ENCODE peak calls at places on chromosomes 13 and 19, in ten cellular contexts. D is GM12865; G is NCI-H1092; V is HTR-8/SVneo; N is CD8-positive, alpha-beta T cell; R is cardiac fibroblast; H is kidney tubule cell; L is cardiac muscle cell; Z is GM18507; Y is activated CD4-positive, alpha-beta T cell treated with anti-CD3 and anti-CD28 coated beads, Interleukin-2, amount 50 U/mL, for 24 hours. B is an unnamed sample.
A peak's percentile ranks its signal among the peaks of the same experiment; 100 is the strongest.

GRCh38 chr19:57002765-57003164 is 117.0 kb upstream of the USP29 start:
- DNase-seq in D (no peak), G (no peak), V (no peak), N (no peak), R (no peak), H (no peak), L (no peak), Z (no peak), Y (no peak), B (no peak)

GRCh38 chr13:23985846-23986245 is 88.5 kb upstream of the C1QTNF9B start:
- DNase-seq in D (no peak), G (no peak), V (no peak), N (no peak), R (no peak), H (no peak), L (no peak), Z (no peak), Y (no peak), B (no peak)

GRCh38 chr13:46751811-46752635 is 44.9 kb downstream of the ESD start:
- DNase-seq in D (peak; percentile 43), G (no peak), V (no peak), N (peak; percentile 34), R (no peak), H (peak; percentile 69), L (no peak), Z (peak; percentile 11), Y (no peak), B (no peak)

GRCh38 chr13:101916108-101916757 is 463.8 kb downstream of the ITGBL1 start:
- DNase-seq in D (no peak), G (peak; percentile 59), V (no peak), N (no peak), R (no peak), H (peak; percentile 33), L (peak; percentile 4), Z (no peak), Y (no peak), B (peak; percentile 91)

GRCh38 chr13:67227131-67227983 is 2.8 kb downstream of the PCDH9 start:
- DNase-seq in D (no peak), G (no peak), V (no peak), N (no peak), R (no peak), H (no peak), L (no peak), Z (no peak), Y (no peak), B (no peak)

GRCh38 chr13:66402071-66402470 is 828.1 kb downstream of the PCDH9 start:
- DNase-seq in D (no peak), G (no peak), V (no peak), N (no peak), R (peak; percentile 4), H (no peak), L (no peak), Z (no peak), Y (no peak), B (no peak)

GRCh38 chr19:50333737-50334617 is 4.8 kb upstream of the KCNC3 start:
- DNase-seq in D (peak; percentile 87), G (peak; percentile 76), V (peak; percentile 93), N (peak; percentile 76), R (no peak), H (peak; percentile 79), L (peak; percentile 79), Z (no peak), Y (peak; percentile 77), B (peak; percentile 48)

GRCh38 chr13:24502567-24503375 is 9.8 kb downstream of the PARP4 start:
- DNase-seq in D (no peak), G (no peak), V (no peak), N (no peak), R (peak; percentile 45), H (peak; percentile 89), L (peak; percentile 43), Z (no peak), Y (no peak), B (peak; percentile 61)

GRCh38 chr13:40619479-40619814 is 47.0 kb downstream of the FOXO1 start:
- DNase-seq in D (no peak), G (no peak), V (no peak), N (no peak), R (no peak), H (no peak), L (no peak), Z (no peak), Y (no peak), B (no peak)

GRCh38 chr13:40408602-40409001 is 257.8 kb downstream of the FOXO1 start:
- DNase-seq in D (no peak), G (no peak), V (peak; percentile 37), N (no peak), R (no peak), H (no peak), L (no peak), Z (no peak), Y (no peak), B (no peak)

GRCh38 chr13:95950103-95950502 is 103.1 kb downstream of the UGGT2 start:
- DNase-seq in D (no peak), G (no peak), V (no peak), N (no peak), R (no peak), H (no peak), L (no peak), Z (no peak), Y (no peak), B (no peak)

GRCh38 chr19:495440-496332 is 600 bp upstream of the MADCAM1 start:
- DNase-seq in D (peak; percentile 45), G (no peak), V (peak; percentile 54), N (peak; percentile 27), R (peak; percentile 39), H (no peak), L (peak; percentile 49), Z (no peak), Y (no peak), B (peak; percentile 92)

GRCh38 chr13:28831117-28831516 is 11.0 kb downstream of the MTUS2 start:
- DNase-seq in D (no peak), G (no peak), V (no peak), N (no peak), R (no peak), H (no peak), L (no peak), Z (no peak), Y (no peak), B (no peak)

GRCh38 chr13:35926859-35927530 is 204.2 kb downstream of the DCLK1 start:
- DNase-seq in D (no peak), G (no peak), V (no peak), N (no peak), R (peak; percentile 6), H (peak; percentile 17), L (peak; percentile 17), Z (no peak), Y (no peak), B (no peak)

GRCh38 chr19:3132971-3133792 is 2.7 kb upstream of the GNA15 start:
- DNase-seq in D (peak; percentile 78), G (peak; percentile 57), V (no peak), N (peak; percentile 59), R (no peak), H (peak; percentile 43), L (peak; percentile 29), Z (peak; percentile 58), Y (peak; percentile 49), B (peak; percentile 48)

GRCh38 chr13:27578121-27579030 is 42.0 kb downstream of the LNX2 start:
- DNase-seq in D (no peak), G (no peak), V (no peak), N (no peak), R (peak; percentile 15), H (peak; percentile 55), L (no peak), Z (no peak), Y (no peak), B (peak; percentile 44)

GRCh38 chr19:28465317-28466086 is 747.4 kb downstream of the UQCRFS1 start:
- DNase-seq in D (no peak), G (no peak), V (no peak), N (no peak), R (no peak), H (peak; percentile 81), L (no peak), Z (no peak), Y (no peak), B (no peak)

GRCh38 chr13:110305949-110306339 is 1.0 kb downstream of the COL4A1 start:
- DNase-seq in D (no peak), G (no peak), V (no peak), N (no peak), R (peak; percentile 60), H (no peak), L (peak; percentile 47), Z (no peak), Y (no peak), B (peak; percentile 36)

GRCh38 chr13:30593001-30593400 is 24.7 kb upstream of the USPL1 start:
- DNase-seq in D (peak; percentile 52), G (no peak), V (no peak), N (no peak), R (no peak), H (no peak), L (no peak), Z (no peak), Y (no peak), B (no peak)

GRCh38 chr19:53977429-53977990 is 13.9 kb upstream of the CACNG6 start:
- DNase-seq in D (peak; percentile 19), G (peak; percentile 48), V (peak; percentile 77), N (peak; percentile 31), R (peak; percentile 94), H (peak; percentile 64), L (peak; percentile 94), Z (no peak), Y (no peak), B (peak; percentile 93)

GRCh38 chr13:114151565-114152284 is 19.3 kb upstream of the RASA3 start:
- DNase-seq in D (no peak), G (peak; percentile 16), V (no peak), N (peak; percentile 46), R (peak; percentile 40), H (peak; percentile 17), L (peak; percentile 63), Z (no peak), Y (no peak), B (peak; percentile 42)

GRCh38 chr19:48578891-48579290 is 26.9 kb downstream of the SULT2B1 start:
- DNase-seq in D (no peak), G (no peak), V (no peak), N (no peak), R (no peak), H (no peak), L (no peak), Z (no peak), Y (no peak), B (no peak)

GRCh38 chr19:50358483-50359431 is 6.7 kb downstream of the NAPSA start:
- DNase-seq in D (peak; percentile 91), G (peak; percentile 18), V (peak; percentile 64), N (peak; percentile 76), R (peak; percentile 61), H (peak; percentile 27), L (peak; percentile 69), Z (no peak), Y (peak; percentile 55), B (no peak)

GRCh38 chr19:53907690-53908089 is 1.4 kb upstream of the CACNG7 start:
- DNase-seq in D (no peak), G (no peak), V (no peak), N (no peak), R (no peak), H (no peak), L (no peak), Z (no peak), Y (no peak), B (no peak)

GRCh38 chr13:99220199-99220931 is 19.7 kb downstream of the UBAC2 start:
- DNase-seq in D (no peak), G (no peak), V (no peak), N (no peak), R (no peak), H (no peak), L (no peak), Z (no peak), Y (no peak), B (no peak)

GRCh38 chr13:32261567-32261966 is 53.6 kb downstream of the ZAR1L start:
- DNase-seq in D (no peak), G (no peak), V (peak; percentile 3), N (no peak), R (peak; percentile 97), H (peak; percentile 49), L (peak; percentile 97), Z (no peak), Y (no peak), B (no peak)

GRCh38 chr19:49613374-49613773 is 22.4 kb downstream of the PRR12 start:
- DNase-seq in D (no peak), G (no peak), V (peak; percentile 27), N (no peak), R (no peak), H (peak; percentile 27), L (no peak), Z (no peak), Y (no peak), B (no peak)

GRCh38 chr19:46631481-46631880 is 4.5 kb downstream of the GNG8 start:
- DNase-seq in D (no peak), G (no peak), V (peak; percentile 43), N (no peak), R (peak; percentile 55), H (no peak), L (peak; percentile 72), Z (no peak), Y (no peak), B (no peak)